ENCODE peak calls at places on chromosomes 4 and X, in five cellular contexts. One of them, this sample, is unnamed.

GRCh38 chr4:122636697-122637096 is 15.8 kb upstream of the IL21 start:
- DNase-seq in AG10803: no peak
- DNase-seq in sigmoid colon: no peak
- DNase-seq in nephron progenitor cell: no peak
- DNase-seq in brain microvascular endothelial cell: no peak
- DNase-seq in this sample: no peak

GRCh38 chrX:112643721-112644120 is 36.0 kb downstream of the LHFPL1 start:
- DNase-seq in nephron progenitor cell: no peak
- DNase-seq in AG10803: no peak
- DNase-seq in sigmoid colon: no peak
- DNase-seq in brain microvascular endothelial cell: no peak
- DNase-seq in this sample: no peak

GRCh38 chrX:116873678-116874077 is 410.9 kb upstream of the CT83 start:
- DNase-seq in nephron progenitor cell: no peak
- DNase-seq in brain microvascular endothelial cell: peak
- DNase-seq in sigmoid colon: no peak
- DNase-seq in AG10803: peak
- DNase-seq in this sample: no peak

GRCh38 chrX:68684291-68684918 is 36.9 kb downstream of the STARD8 start:
- DNase-seq in AG10803: no peak
- DNase-seq in sigmoid colon: peak
- DNase-seq in nephron progenitor cell: peak
- DNase-seq in brain microvascular endothelial cell: no peak
- DNase-seq in this sample: no peak

GRCh38 chr4:185256444-185256843 is 47.0 kb downstream of the SNX25 start:
- DNase-seq in sigmoid colon: no peak
- DNase-seq in nephron progenitor cell: no peak
- DNase-seq in AG10803: peak
- DNase-seq in brain microvascular endothelial cell: peak
- DNase-seq in this sample: no peak

GRCh38 chr4:173591760-173592159 is 61.7 kb upstream of the HAND2 start:
- DNase-seq in AG10803: no peak
- DNase-seq in nephron progenitor cell: no peak
- DNase-seq in brain microvascular endothelial cell: no peak
- DNase-seq in sigmoid colon: no peak
- DNase-seq in this sample: no peak

GRCh38 chr4:74546020-74546419 is 101.1 kb downstream of the AREG start:
- DNase-seq in nephron progenitor cell: no peak
- DNase-seq in brain microvascular endothelial cell: no peak
- DNase-seq in AG10803: peak
- DNase-seq in sigmoid colon: no peak
- DNase-seq in this sample: no peak

GRCh38 chr4:102761478-102761790 is 666 bp upstream of the MANBA start:
- DNase-seq in AG10803: peak
- DNase-seq in sigmoid colon: no peak
- DNase-seq in brain microvascular endothelial cell: no peak
- DNase-seq in nephron progenitor cell: no peak
- DNase-seq in this sample: no peak

GRCh38 chrX:40663880-40664630 is 16.7 kb upstream of the CXorf38 start:
- DNase-seq in sigmoid colon: no peak
- DNase-seq in nephron progenitor cell: peak
- DNase-seq in AG10803: peak
- DNase-seq in brain microvascular endothelial cell: peak
- DNase-seq in this sample: no peak

GRCh38 chr4:69321153-69321729 is 41.0 kb downstream of the UGT2B28 start:
- DNase-seq in AG10803: no peak
- DNase-seq in brain microvascular endothelial cell: no peak
- DNase-seq in nephron progenitor cell: no peak
- DNase-seq in sigmoid colon: no peak
- DNase-seq in this sample: no peak

GRCh38 chr4:128287159-128287870 is at the start of gene PGRMC2:
- DNase-seq in AG10803: peak
- DNase-seq in nephron progenitor cell: no peak
- DNase-seq in brain microvascular endothelial cell: peak
- DNase-seq in sigmoid colon: peak
- DNase-seq in this sample: peak

GRCh38 chrX:24339911-24340310 is 20.5 kb upstream of the SUPT20HL1 start:
- DNase-seq in sigmoid colon: no peak
- DNase-seq in nephron progenitor cell: no peak
- DNase-seq in AG10803: no peak
- DNase-seq in brain microvascular endothelial cell: no peak
- DNase-seq in this sample: no peak

GRCh38 chr4:99043346-99043745 is 45.2 kb downstream of the ADH5 start:
- DNase-seq in AG10803: no peak
- DNase-seq in sigmoid colon: no peak
- DNase-seq in brain microvascular endothelial cell: no peak
- DNase-seq in nephron progenitor cell: no peak
- DNase-seq in this sample: no peak

GRCh38 chrX:27728291-27728690 is 79.5 kb upstream of the MAGEB10 start:
- DNase-seq in brain microvascular endothelial cell: peak
- DNase-seq in nephron progenitor cell: no peak
- DNase-seq in AG10803: no peak
- DNase-seq in sigmoid colon: no peak
- DNase-seq in this sample: no peak

GRCh38 chr4:17787315-17787714 is 5.9 kb upstream of the FAM184B start:
- DNase-seq in brain microvascular endothelial cell: peak
- DNase-seq in sigmoid colon: no peak
- DNase-seq in nephron progenitor cell: no peak
- DNase-seq in AG10803: no peak
- DNase-seq in this sample: no peak

GRCh38 chrX:24838624-24839023 is 144.9 kb downstream of the POLA1 start:
- DNase-seq in nephron progenitor cell: no peak
- DNase-seq in sigmoid colon: no peak
- DNase-seq in AG10803: peak
- DNase-seq in brain microvascular endothelial cell: peak
- DNase-seq in this sample: no peak

GRCh38 chr4:122838034-122838433 is 11.4 kb downstream of the FGF2 start:
- DNase-seq in AG10803: no peak
- DNase-seq in sigmoid colon: no peak
- DNase-seq in nephron progenitor cell: no peak
- DNase-seq in brain microvascular endothelial cell: no peak
- DNase-seq in this sample: no peak

GRCh38 chr4:89823416-89823815 is 13.5 kb downstream of the SNCA start:
- DNase-seq in brain microvascular endothelial cell: peak
- DNase-seq in sigmoid colon: no peak
- DNase-seq in AG10803: no peak
- DNase-seq in nephron progenitor cell: no peak
- DNase-seq in this sample: no peak

GRCh38 chr4:104394409-104394813 is 100.3 kb downstream of the CXXC4 start:
- DNase-seq in sigmoid colon: no peak
- DNase-seq in AG10803: no peak
- DNase-seq in nephron progenitor cell: peak
- DNase-seq in brain microvascular endothelial cell: no peak
- DNase-seq in this sample: no peak
- TF ChIP-seq CTCF in sigmoid colon: no peak
- TF ChIP-seq CTCF in AG10803: no peak
- TF ChIP-seq CTCF in nephron progenitor cell: no peak
- TF ChIP-seq CTCF in brain microvascular endothelial cell: no peak
- TF ChIP-seq CTCF in this sample: no peak

GRCh38 chr4:135418353-135418752 is 1216.8 kb upstream of the PABPC4L start:
- DNase-seq in sigmoid colon: no peak
- DNase-seq in brain microvascular endothelial cell: peak
- DNase-seq in nephron progenitor cell: no peak
- DNase-seq in AG10803: no peak
- DNase-seq in this sample: no peak
- TF ChIP-seq CTCF in sigmoid colon: no peak
- TF ChIP-seq CTCF in brain microvascular endothelial cell: peak
- TF ChIP-seq CTCF in nephron progenitor cell: peak
- TF ChIP-seq CTCF in AG10803: no peak
- TF ChIP-seq CTCF in this sample: peak

DNA sequence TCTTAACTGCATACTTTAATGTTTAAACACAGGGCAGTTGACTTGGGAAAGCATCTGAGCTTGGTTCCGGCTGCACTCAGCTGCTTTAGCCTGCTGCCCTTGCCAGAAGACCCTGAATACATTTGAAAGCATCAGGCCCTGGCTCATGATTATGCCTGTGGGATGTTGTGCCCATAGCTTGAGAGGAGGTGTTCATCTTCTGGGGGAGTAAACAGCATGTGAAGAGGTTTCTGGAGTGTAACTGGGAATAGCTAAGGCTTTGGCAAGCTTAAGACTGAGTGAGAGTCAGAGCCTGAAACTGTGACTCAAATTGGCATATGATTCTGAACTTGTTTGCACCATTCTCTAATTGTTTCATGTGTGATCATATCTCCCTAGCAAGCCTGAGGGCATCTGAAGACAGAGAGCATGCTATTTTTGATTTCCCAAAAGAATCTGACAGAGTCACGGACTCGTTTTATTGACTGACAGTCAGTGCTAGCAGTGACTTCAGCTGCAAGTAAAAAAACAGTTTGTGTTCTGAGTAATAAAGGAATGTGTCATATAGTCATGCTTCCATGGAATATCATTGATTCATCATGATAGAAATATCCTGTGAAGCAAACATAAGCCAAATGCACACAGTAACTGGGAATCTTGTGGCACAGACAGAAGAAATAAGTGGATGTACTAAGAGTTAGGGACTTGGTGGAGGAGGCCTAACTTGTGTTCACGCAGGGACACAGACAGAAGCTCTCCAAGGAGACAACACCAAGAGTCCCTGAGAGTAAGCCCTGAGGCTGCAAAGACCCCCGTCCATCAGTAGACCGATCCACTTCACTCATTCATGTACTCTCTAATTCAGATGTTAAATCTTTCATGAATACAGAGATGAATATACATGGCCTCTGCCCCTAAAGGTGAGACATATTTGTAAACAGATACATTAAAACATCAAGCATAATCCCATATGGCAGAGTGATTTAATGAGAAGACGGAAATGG is 100.7 kb downstream of the SYNPO2 start:
- DNase-seq in sigmoid colon: peak
- DNase-seq in AG10803: peak
- DNase-seq in nephron progenitor cell: no peak
- DNase-seq in brain microvascular endothelial cell: peak
- DNase-seq in this sample: no peak
- TF ChIP-seq CTCF in sigmoid colon: no peak
- TF ChIP-seq CTCF in AG10803: no peak
- TF ChIP-seq CTCF in nephron progenitor cell: no peak
- TF ChIP-seq CTCF in brain microvascular endothelial cell: no peak
- TF ChIP-seq CTCF in this sample: no peak

GRCh38 chrX:99857455-99857854 is 552.6 kb downstream of the PCDH19 start:
- DNase-seq in nephron progenitor cell: no peak
- DNase-seq in brain microvascular endothelial cell: no peak
- DNase-seq in AG10803: no peak
- DNase-seq in sigmoid colon: no peak
- DNase-seq in this sample: no peak
- TF ChIP-seq CTCF in nephron progenitor cell: peak
- TF ChIP-seq CTCF in brain microvascular endothelial cell: no peak
- TF ChIP-seq CTCF in AG10803: peak
- TF ChIP-seq CTCF in sigmoid colon: no peak
- TF ChIP-seq CTCF in this sample: peak